ENCODE peak calls at places on chromosomes 12 and 14, in ten cellular contexts. One of them, this sample, is unnamed.

GRCh38 chr14:73209943-73210342 is 27.4 kb upstream of the PAPLN start:
- DNase-seq in adrenal gland: no peak
- DNase-seq in psoas muscle: no peak
- DNase-seq in breast epithelium: no peak
- DNase-seq in neuronal stem cell: no peak
- DNase-seq in PC-9: no peak
- DNase-seq in naive thymus-derived CD4-positive, alpha-beta T cell: no peak
- DNase-seq in suprapubic skin: no peak
- DNase-seq in kidney: no peak
- DNase-seq in OCI-LY7: no peak
- DNase-seq in this sample: no peak

GRCh38 chr12:96850676-96851075 is 56.4 kb upstream of the NEDD1 start:
- DNase-seq in adrenal gland: no peak
- DNase-seq in psoas muscle: no peak
- DNase-seq in breast epithelium: no peak
- DNase-seq in neuronal stem cell: no peak
- DNase-seq in PC-9: no peak
- DNase-seq in naive thymus-derived CD4-positive, alpha-beta T cell: no peak
- DNase-seq in suprapubic skin: no peak
- DNase-seq in kidney: no peak
- DNase-seq in OCI-LY7: no peak
- DNase-seq in this sample: no peak

GRCh38 chr14:98501335-98501734 is 770.7 kb downstream of the BCL11B start:
- DNase-seq in adrenal gland: no peak
- DNase-seq in psoas muscle: no peak
- DNase-seq in breast epithelium: no peak
- DNase-seq in neuronal stem cell: no peak
- DNase-seq in PC-9: no peak
- DNase-seq in naive thymus-derived CD4-positive, alpha-beta T cell: no peak
- DNase-seq in suprapubic skin: no peak
- DNase-seq in kidney: no peak
- DNase-seq in OCI-LY7: no peak
- DNase-seq in this sample: no peak

GRCh38 chr14:77889971-77890442 is 90.1 kb downstream of the ADCK1 start:
- DNase-seq in adrenal gland: no peak
- DNase-seq in psoas muscle: no peak
- DNase-seq in breast epithelium: no peak
- DNase-seq in neuronal stem cell: no peak
- DNase-seq in PC-9: no peak
- DNase-seq in naive thymus-derived CD4-positive, alpha-beta T cell: no peak
- DNase-seq in suprapubic skin: no peak
- DNase-seq in kidney: no peak
- DNase-seq in OCI-LY7: no peak
- DNase-seq in this sample: no peak

GRCh38 chr14:66403183-66403582 is 83.0 kb upstream of the CCDC196 start:
- DNase-seq in adrenal gland: no peak
- DNase-seq in psoas muscle: no peak
- DNase-seq in breast epithelium: no peak
- DNase-seq in neuronal stem cell: no peak
- DNase-seq in PC-9: no peak
- DNase-seq in naive thymus-derived CD4-positive, alpha-beta T cell: peak; percentile 18
- DNase-seq in suprapubic skin: no peak
- DNase-seq in kidney: no peak
- DNase-seq in OCI-LY7: peak; percentile 34
- DNase-seq in this sample: no peak

GRCh38 chr14:76051717-76052459 is 66.3 kb downstream of the IFT43 start:
- DNase-seq in adrenal gland: no peak
- DNase-seq in psoas muscle: no peak
- DNase-seq in breast epithelium: no peak
- DNase-seq in neuronal stem cell: no peak
- DNase-seq in PC-9: no peak
- DNase-seq in naive thymus-derived CD4-positive, alpha-beta T cell: no peak
- DNase-seq in suprapubic skin: no peak
- DNase-seq in kidney: no peak
- DNase-seq in OCI-LY7: no peak
- DNase-seq in this sample: no peak

GRCh38 chr12:10362828-10363664 is 26.8 kb downstream of the KLRK1 start:
- DNase-seq in adrenal gland: no peak
- DNase-seq in psoas muscle: no peak
- DNase-seq in breast epithelium: no peak
- DNase-seq in neuronal stem cell: no peak
- DNase-seq in PC-9: no peak
- DNase-seq in naive thymus-derived CD4-positive, alpha-beta T cell: no peak
- DNase-seq in suprapubic skin: no peak
- DNase-seq in kidney: no peak
- DNase-seq in OCI-LY7: no peak
- DNase-seq in this sample: peak; percentile 51

GRCh38 chr14:104523546-104523935 is 56.0 kb upstream of the C14orf180 start:
- DNase-seq in adrenal gland: no peak
- DNase-seq in psoas muscle: no peak
- DNase-seq in breast epithelium: no peak
- DNase-seq in neuronal stem cell: no peak
- DNase-seq in PC-9: no peak
- DNase-seq in naive thymus-derived CD4-positive, alpha-beta T cell: no peak
- DNase-seq in suprapubic skin: no peak
- DNase-seq in kidney: no peak
- DNase-seq in OCI-LY7: no peak
- DNase-seq in this sample: peak; percentile 36

GRCh38 chr12:104457746-104458644 is 1.2 kb downstream of the CHST11 start:
- DNase-seq in adrenal gland: no peak
- DNase-seq in psoas muscle: peak; percentile 60
- DNase-seq in breast epithelium: no peak
- DNase-seq in neuronal stem cell: no peak
- DNase-seq in PC-9: peak; percentile 31
- DNase-seq in naive thymus-derived CD4-positive, alpha-beta T cell: peak; percentile 53
- DNase-seq in suprapubic skin: no peak
- DNase-seq in kidney: peak; percentile 79
- DNase-seq in OCI-LY7: peak; percentile 73
- DNase-seq in this sample: peak; percentile 80

GRCh38 chr12:122506393-122506938 is 5.7 kb upstream of the ZCCHC8 start:
- DNase-seq in adrenal gland: no peak
- DNase-seq in psoas muscle: no peak
- DNase-seq in breast epithelium: no peak
- DNase-seq in neuronal stem cell: no peak
- DNase-seq in PC-9: no peak
- DNase-seq in naive thymus-derived CD4-positive, alpha-beta T cell: no peak
- DNase-seq in suprapubic skin: no peak
- DNase-seq in kidney: no peak
- DNase-seq in OCI-LY7: no peak
- DNase-seq in this sample: no peak
- H3K36me3 ChIP-seq in adrenal gland: peaks cover 87% of the 10 kb centered on the region
- H3K36me3 ChIP-seq in psoas muscle: peaks cover 13% of the 10 kb centered on the region
- H3K36me3 ChIP-seq in breast epithelium: peaks cover 20% of the 10 kb centered on the region
- H3K36me3 ChIP-seq in neuronal stem cell: peaks cover 93% of the 10 kb centered on the region
- H3K36me3 ChIP-seq in PC-9: peaks cover 51% of the 10 kb centered on the region
- H3K36me3 ChIP-seq in naive thymus-derived CD4-positive, alpha-beta T cell: peaks cover 28% of the 10 kb centered on the region
- H3K36me3 ChIP-seq in suprapubic skin: peaks cover 84% of the 10 kb centered on the region
- H3K36me3 ChIP-seq in kidney: peaks cover 79% of the 10 kb centered on the region
- H3K36me3 ChIP-seq in OCI-LY7: peaks cover 92% of the 10 kb centered on the region
- H3K36me3 ChIP-seq in this sample: peaks cover 86% of the 10 kb centered on the region

GRCh38 chr14:101980251-101980650 is 15.9 kb downstream of the DYNC1H1 start:
- DNase-seq in adrenal gland: peak; percentile 48
- DNase-seq in psoas muscle: no peak
- DNase-seq in breast epithelium: no peak
- DNase-seq in neuronal stem cell: no peak
- DNase-seq in PC-9: no peak
- DNase-seq in naive thymus-derived CD4-positive, alpha-beta T cell: no peak
- DNase-seq in suprapubic skin: no peak
- DNase-seq in kidney: no peak
- DNase-seq in OCI-LY7: no peak
- DNase-seq in this sample: no peak

GRCh38 chr14:101980700-101981099 is 16.3 kb downstream of the DYNC1H1 start:
- DNase-seq in adrenal gland: peak; percentile 93
- DNase-seq in psoas muscle: peak; percentile 72
- DNase-seq in breast epithelium: peak; percentile 71
- DNase-seq in neuronal stem cell: no peak
- DNase-seq in PC-9: peak; percentile 95
- DNase-seq in naive thymus-derived CD4-positive, alpha-beta T cell: no peak
- DNase-seq in suprapubic skin: no peak
- DNase-seq in kidney: no peak
- DNase-seq in OCI-LY7: peak; percentile 51
- DNase-seq in this sample: no peak

GRCh38 chr14:101977311-101978071 is 13.1 kb downstream of the DYNC1H1 start:
- DNase-seq in adrenal gland: no peak
- DNase-seq in psoas muscle: no peak
- DNase-seq in breast epithelium: no peak
- DNase-seq in neuronal stem cell: no peak
- DNase-seq in PC-9: no peak
- DNase-seq in naive thymus-derived CD4-positive, alpha-beta T cell: no peak
- DNase-seq in suprapubic skin: no peak
- DNase-seq in kidney: no peak
- DNase-seq in OCI-LY7: no peak
- DNase-seq in this sample: no peak

GRCh38 chr14:101982621-101983020 is 18.2 kb downstream of the DYNC1H1 start:
- DNase-seq in adrenal gland: no peak
- DNase-seq in psoas muscle: no peak
- DNase-seq in breast epithelium: no peak
- DNase-seq in neuronal stem cell: no peak
- DNase-seq in PC-9: no peak
- DNase-seq in naive thymus-derived CD4-positive, alpha-beta T cell: no peak
- DNase-seq in suprapubic skin: no peak
- DNase-seq in kidney: no peak
- DNase-seq in OCI-LY7: no peak
- DNase-seq in this sample: no peak

GRCh38 chr14:101979666-101980065 is 15.3 kb downstream of the DYNC1H1 start:
- DNase-seq in adrenal gland: peak; percentile 35
- DNase-seq in psoas muscle: no peak
- DNase-seq in breast epithelium: no peak
- DNase-seq in neuronal stem cell: no peak
- DNase-seq in PC-9: no peak
- DNase-seq in naive thymus-derived CD4-positive, alpha-beta T cell: no peak
- DNase-seq in suprapubic skin: no peak
- DNase-seq in kidney: no peak
- DNase-seq in OCI-LY7: no peak
- DNase-seq in this sample: no peak
- H3K36me3 ChIP-seq in adrenal gland: peaks cover 77% of the 10 kb centered on the region
- H3K36me3 ChIP-seq in psoas muscle: peaks cover 9% of the 10 kb centered on the region
- H3K36me3 ChIP-seq in breast epithelium: no peaks in the 10 kb centered on the region
- H3K36me3 ChIP-seq in neuronal stem cell: peaks cover 94% of the 10 kb centered on the region
- H3K36me3 ChIP-seq in PC-9: peaks cover 83% of the 10 kb centered on the region
- H3K36me3 ChIP-seq in naive thymus-derived CD4-positive, alpha-beta T cell: peaks cover 24% of the 10 kb centered on the region
- H3K36me3 ChIP-seq in suprapubic skin: peaks cover 77% of the 10 kb centered on the region
- H3K36me3 ChIP-seq in kidney: peaks cover 64% of the 10 kb centered on the region
- H3K36me3 ChIP-seq in OCI-LY7: peaks cover 88% of the 10 kb centered on the region
- H3K36me3 ChIP-seq in this sample: peaks cover 90% of the 10 kb centered on the region

GRCh38 chr12:93407283-93407962 is 29.7 kb downstream of the NUDT4 start:
- DNase-seq in adrenal gland: no peak
- DNase-seq in psoas muscle: no peak
- DNase-seq in breast epithelium: no peak
- DNase-seq in neuronal stem cell: no peak
- DNase-seq in PC-9: no peak
- DNase-seq in naive thymus-derived CD4-positive, alpha-beta T cell: no peak
- DNase-seq in suprapubic skin: no peak
- DNase-seq in kidney: no peak
- DNase-seq in OCI-LY7: no peak
- DNase-seq in this sample: no peak

GRCh38 chr12:93402333-93403311 is 24.9 kb downstream of the NUDT4 start:
- DNase-seq in adrenal gland: no peak
- DNase-seq in psoas muscle: no peak
- DNase-seq in breast epithelium: no peak
- DNase-seq in neuronal stem cell: no peak
- DNase-seq in PC-9: no peak
- DNase-seq in naive thymus-derived CD4-positive, alpha-beta T cell: no peak
- DNase-seq in suprapubic skin: no peak
- DNase-seq in kidney: no peak
- DNase-seq in OCI-LY7: no peak
- DNase-seq in this sample: no peak

GRCh38 chr12:93403988-93404803 is 26.5 kb downstream of the NUDT4 start:
- DNase-seq in adrenal gland: no peak
- DNase-seq in psoas muscle: no peak
- DNase-seq in breast epithelium: no peak
- DNase-seq in neuronal stem cell: no peak
- DNase-seq in PC-9: no peak
- DNase-seq in naive thymus-derived CD4-positive, alpha-beta T cell: no peak
- DNase-seq in suprapubic skin: no peak
- DNase-seq in kidney: no peak
- DNase-seq in OCI-LY7: no peak
- DNase-seq in this sample: no peak

GRCh38 chr12:93407963-93408283 is 30.2 kb downstream of the NUDT4 start:
- DNase-seq in adrenal gland: no peak
- DNase-seq in psoas muscle: no peak
- DNase-seq in breast epithelium: no peak
- DNase-seq in neuronal stem cell: no peak
- DNase-seq in PC-9: no peak
- DNase-seq in naive thymus-derived CD4-positive, alpha-beta T cell: no peak
- DNase-seq in suprapubic skin: no peak
- DNase-seq in kidney: no peak
- DNase-seq in OCI-LY7: no peak
- DNase-seq in this sample: no peak

DNA sequence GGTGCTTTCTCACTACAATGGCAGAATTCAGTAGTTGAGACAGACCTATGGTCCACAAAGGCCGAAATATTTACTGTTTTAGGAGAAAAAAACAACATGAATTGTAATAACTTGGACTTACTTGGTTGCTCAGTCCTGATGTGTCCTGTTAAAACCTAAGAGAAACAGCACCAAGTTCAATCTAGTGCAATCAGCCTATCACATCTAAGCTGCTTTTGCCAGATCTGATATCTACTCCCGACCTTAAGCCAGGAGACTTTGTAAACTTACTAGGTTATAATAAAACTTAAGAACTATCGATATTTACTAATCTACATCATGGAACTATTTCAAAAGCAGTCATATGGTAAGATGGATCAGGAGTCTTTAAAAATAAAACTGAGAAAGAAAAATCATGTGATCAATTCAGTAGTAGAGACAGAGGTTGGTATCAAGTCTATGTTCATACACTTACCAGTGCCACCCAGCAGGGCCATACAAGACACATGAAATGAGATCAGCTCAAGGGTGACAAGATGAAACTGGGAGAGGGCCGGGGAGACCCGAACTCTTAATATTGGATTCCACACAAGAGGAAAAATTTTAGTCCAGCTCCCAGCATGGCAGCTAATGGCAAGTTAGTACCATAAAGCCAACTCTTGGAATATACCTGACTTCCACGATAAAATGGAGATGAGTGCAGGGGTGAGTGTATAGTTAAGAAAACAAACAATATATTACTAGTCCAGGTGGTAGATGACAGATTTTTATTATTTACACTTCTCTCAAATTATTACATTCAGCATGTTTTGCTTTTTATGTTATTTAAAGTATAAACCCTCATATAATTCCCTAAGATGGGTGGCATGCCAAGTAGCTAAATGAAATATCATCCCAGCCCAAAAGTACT is 27.5 kb downstream of the NUDT4 start:
- DNase-seq in adrenal gland: no peak
- DNase-seq in psoas muscle: no peak
- DNase-seq in breast epithelium: no peak
- DNase-seq in neuronal stem cell: no peak
- DNase-seq in PC-9: no peak
- DNase-seq in naive thymus-derived CD4-positive, alpha-beta T cell: no peak
- DNase-seq in suprapubic skin: no peak
- DNase-seq in kidney: no peak
- DNase-seq in OCI-LY7: no peak
- DNase-seq in this sample: peak; percentile 49
- H3K36me3 ChIP-seq in adrenal gland: peaks cover 12% of the 10 kb centered on the region
- H3K36me3 ChIP-seq in psoas muscle: no peaks in the 10 kb centered on the region
- H3K36me3 ChIP-seq in breast epithelium: no peaks in the 10 kb centered on the region
- H3K36me3 ChIP-seq in neuronal stem cell: peaks cover 74% of the 10 kb centered on the region
- H3K36me3 ChIP-seq in PC-9: peaks cover 11% of the 10 kb centered on the region
- H3K36me3 ChIP-seq in naive thymus-derived CD4-positive, alpha-beta T cell: no peaks in the 10 kb centered on the region
- H3K36me3 ChIP-seq in suprapubic skin: peaks cover 13% of the 10 kb centered on the region
- H3K36me3 ChIP-seq in kidney: peaks cover 7% of the 10 kb centered on the region
- H3K36me3 ChIP-seq in OCI-LY7: peaks cover 69% of the 10 kb centered on the region
- H3K36me3 ChIP-seq in this sample: peaks cover 40% of the 10 kb centered on the region

GRCh38 chr14:21241218-21241819 is 27.9 kb downstream of the HNRNPC start:
- DNase-seq in adrenal gland: no peak
- DNase-seq in psoas muscle: no peak
- DNase-seq in breast epithelium: no peak
- DNase-seq in neuronal stem cell: no peak
- DNase-seq in PC-9: no peak
- DNase-seq in naive thymus-derived CD4-positive, alpha-beta T cell: no peak
- DNase-seq in suprapubic skin: no peak
- DNase-seq in kidney: no peak
- DNase-seq in OCI-LY7: peak; percentile 43
- DNase-seq in this sample: no peak
- H3K36me3 ChIP-seq in adrenal gland: peaks cover 34% of the 10 kb centered on the region
- H3K36me3 ChIP-seq in psoas muscle: peaks cover 4% of the 10 kb centered on the region
- H3K36me3 ChIP-seq in breast epithelium: no peaks in the 10 kb centered on the region
- H3K36me3 ChIP-seq in neuronal stem cell: peaks cover 100% of the 10 kb centered on the region
- H3K36me3 ChIP-seq in PC-9: peaks cover 74% of the 10 kb centered on the region
- H3K36me3 ChIP-seq in naive thymus-derived CD4-positive, alpha-beta T cell: no peaks in the 10 kb centered on the region
- H3K36me3 ChIP-seq in suprapubic skin: peaks cover 10% of the 10 kb centered on the region
- H3K36me3 ChIP-seq in kidney: peaks cover 26% of the 10 kb centered on the region
- H3K36me3 ChIP-seq in OCI-LY7: peaks cover 100% of the 10 kb centered on the region
- H3K36me3 ChIP-seq in this sample: peaks cover 97% of the 10 kb centered on the region